ENCODE peak calls at places on chromosomes 2 and 18, in six cellular contexts. J, D, B, A, Z and O are unnamed samples.

GRCh38 chr2:120330946-120331822 is 14.8 kb upstream of the INHBB start:
- DNase-seq in A (no peak), Z (no peak), D (no peak), J (no peak), B (no peak), O (no peak)

GRCh38 chr2:58401936-58402335 is 160.8 kb upstream of the FANCL start:
- DNase-seq in A (no peak), B (no peak), Z (no peak), J (no peak), D (no peak), O (no peak)

GRCh38 chr2:232432598-232433184 is 23.3 kb upstream of the ALPI start:
- DNase-seq in B (peak; percentile 13), J (no peak), Z (no peak), D (no peak), A (no peak), O (peak; percentile 18)

GRCh38 chr2:104852161-104852689 is 1.7 kb upstream of the POU3F3 start:
- DNase-seq in B (no peak), Z (no peak), D (no peak), J (no peak), A (peak; percentile 31), O (no peak)

GRCh38 chr2:227942021-227942420 is 70.6 kb downstream of the DAW1 start:
- DNase-seq in J (peak; percentile 26), B (peak; percentile 26), Z (no peak), A (peak; percentile 15), D (no peak), O (peak; percentile 29)

GRCh38 chr2:27489118-27489497 is 435 bp downstream of the IFT172 start:
- DNase-seq in B (no peak), A (peak; percentile 37), Z (peak; percentile 16), J (no peak), D (no peak), O (peak; percentile 32)

GRCh38 chr2:143819190-143819735 is 690.0 kb downstream of the ARHGAP15 start:
- DNase-seq in Z (no peak), A (peak; percentile 80), B (no peak), D (no peak), J (peak; percentile 11), O (peak; percentile 12)

GRCh38 chr2:232174662-232175061 is 203.9 kb upstream of the ALPP start:
- DNase-seq in D (no peak), B (no peak), Z (no peak), A (no peak), J (no peak), O (no peak)

GRCh38 chr2:196274387-196274809 is 103.0 kb upstream of the STK17B start:
- DNase-seq in B (peak; percentile 38), A (peak; percentile 66), Z (no peak), D (peak; percentile 50), J (no peak), O (peak; percentile 65)

GRCh38 chr2:65064728-65065552 is 8.7 kb downstream of the CEP68 start:
- DNase-seq in A (peak; percentile 93), J (peak; percentile 89), Z (peak; percentile 58), D (peak; percentile 70), B (peak; percentile 84), O (peak; percentile 83)

GRCh38 chr2:49687873-49688272 is 533.6 kb upstream of the FSHR start:
- DNase-seq in J (peak; percentile 5), D (no peak), A (no peak), Z (no peak), B (peak; percentile 9), O (peak; percentile 4)

GRCh38 chr2:19217203-19217602 is 141.2 kb downstream of the OSR1 start:
- DNase-seq in B (no peak), A (no peak), D (no peak), J (no peak), Z (no peak), O (no peak)

GRCh38 chr2:203097735-203098134 is 83.1 kb downstream of the NBEAL1 start:
- DNase-seq in D (no peak), A (peak; percentile 8), J (peak; percentile 20), Z (no peak), B (peak; percentile 46), O (peak; percentile 13)

GRCh38 chr2:127637725-127638252 is 8.2 kb upstream of the GPR17 start:
- DNase-seq in J (peak; percentile 74), B (peak; percentile 97), D (no peak), A (peak; percentile 88), Z (peak; percentile 40), O (peak; percentile 75)

GRCh38 chr2:98487806-98488189 is 43.1 kb downstream of the INPP4A start:
- DNase-seq in D (no peak), J (peak; percentile 37), Z (peak; percentile 50), B (peak; percentile 56), A (peak; percentile 57), O (peak; percentile 31)

GRCh38 chr2:230905448-230906430 is 19.3 kb downstream of the GPR55 start:
- DNase-seq in B (peak; percentile 19), A (peak; percentile 32), Z (no peak), D (no peak), J (no peak), O (peak; percentile 17)

GRCh38 chr2:61898810-61899209 is 6.7 kb upstream of the COMMD1 start:
- DNase-seq in Z (no peak), A (peak; percentile 48), B (peak; percentile 52), D (no peak), J (peak; percentile 36), O (peak; percentile 44)

GRCh38 chr2:210477496-210477895 is 937 bp upstream of the LANCL1 start:
- DNase-seq in J (peak; percentile 45), Z (peak; percentile 50), D (peak; percentile 38), B (peak; percentile 65), A (peak; percentile 76), O (peak; percentile 73)

GRCh38 chr2:182649316-182649715 is 66.7 kb upstream of the DNAJC10 start:
- DNase-seq in B (peak; percentile 53), J (peak; percentile 29), Z (no peak), D (no peak), A (peak; percentile 46), O (peak; percentile 42)

GRCh38 chr2:185658766-185659165 is 79.8 kb upstream of the FSIP2 start:
- DNase-seq in J (peak; percentile 3), A (no peak), Z (no peak), D (no peak), B (no peak), O (no peak)

GRCh38 chr2:188870289-188870688 is 103.9 kb upstream of the COL3A1 start:
- DNase-seq in Z (no peak), A (peak; percentile 87), B (no peak), J (peak; percentile 88), D (no peak), O (peak; percentile 88)

GRCh38 chr2:241069821-241070281 is 32.2 kb downstream of the MTERF4 start:
- DNase-seq in B (no peak), J (no peak), A (no peak), D (no peak), Z (peak; percentile 42), O (no peak)

GRCh38 chr18:74665346-74665745 is 67.7 kb downstream of the ZNF407 start:
- DNase-seq in A (no peak), B (no peak), J (peak; percentile 4), D (no peak), Z (no peak), O (no peak)

GRCh38 chr2:215870986-215871385 is 142.4 kb downstream of the MREG start:
- DNase-seq in D (no peak), Z (peak; percentile 38), J (no peak), A (peak; percentile 41), B (peak; percentile 32), O (no peak)

GRCh38 chr2:69466728-69467127 is 29.5 kb upstream of the NFU1 start:
- DNase-seq in D (no peak), A (peak; percentile 43), J (peak; percentile 23), Z (no peak), B (no peak), O (peak; percentile 38)

GRCh38 chr18:1294229-1294628 is 389.6 kb downstream of the ADCYAP1 start:
- DNase-seq in Z (no peak), B (peak; percentile 8), D (no peak), J (no peak), A (no peak), O (no peak)
- H3K4me3 ChIP-seq in Z (no peak overlapping the region), B (no peak overlapping the region), D (no peak overlapping the region), J (no peak overlapping the region), A (no peak overlapping the region), O (no peak overlapping the region)

GRCh38 chr2:142170847-142171246 is 40.0 kb upstream of the LRP1B start:
- DNase-seq in A (no peak), B (no peak), D (no peak), Z (no peak), J (no peak), O (no peak)

DNA sequence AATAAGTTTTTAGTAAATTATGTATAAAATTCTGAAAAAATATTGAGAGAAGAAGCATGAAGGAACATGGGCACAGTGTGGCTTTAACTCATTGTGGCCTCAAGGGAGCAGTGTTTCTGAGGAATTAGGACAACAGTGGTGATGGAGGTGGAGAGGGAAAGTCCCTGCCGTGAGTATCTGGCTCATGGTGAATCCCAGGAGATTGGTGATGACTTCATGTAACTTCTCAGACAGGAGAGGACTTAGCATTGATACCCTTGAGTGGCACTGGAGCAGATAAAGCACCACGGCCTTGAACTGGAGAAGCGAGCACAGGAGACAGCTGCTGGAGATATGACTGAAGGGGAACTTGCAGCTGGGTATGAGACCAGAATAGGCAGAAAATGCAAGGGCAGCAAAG is 35.0 kb upstream of the LRP1B start:
- DNase-seq in Z (no peak), D (no peak), B (peak; percentile 65), J (peak; percentile 82), A (peak; percentile 57), O (peak; percentile 90)
- TF ChIP-seq CTCF in Z (no peak), D (no peak), B (peak; percentile 63), J (peak; percentile 41), A (peak; percentile 44), O (peak; percentile 76)

GRCh38 chr18:58977223-58977622 is 112.5 kb downstream of the ZNF532 start:
- DNase-seq in Z (no peak), A (no peak), B (no peak), D (no peak), J (peak; percentile 20), O (peak; percentile 55)
- H3K4me3 ChIP-seq in Z (no peak overlapping the region), A (no peak overlapping the region), B (no peak overlapping the region), D (no peak overlapping the region), J (no peak overlapping the region), O (no peak overlapping the region)

DNA sequence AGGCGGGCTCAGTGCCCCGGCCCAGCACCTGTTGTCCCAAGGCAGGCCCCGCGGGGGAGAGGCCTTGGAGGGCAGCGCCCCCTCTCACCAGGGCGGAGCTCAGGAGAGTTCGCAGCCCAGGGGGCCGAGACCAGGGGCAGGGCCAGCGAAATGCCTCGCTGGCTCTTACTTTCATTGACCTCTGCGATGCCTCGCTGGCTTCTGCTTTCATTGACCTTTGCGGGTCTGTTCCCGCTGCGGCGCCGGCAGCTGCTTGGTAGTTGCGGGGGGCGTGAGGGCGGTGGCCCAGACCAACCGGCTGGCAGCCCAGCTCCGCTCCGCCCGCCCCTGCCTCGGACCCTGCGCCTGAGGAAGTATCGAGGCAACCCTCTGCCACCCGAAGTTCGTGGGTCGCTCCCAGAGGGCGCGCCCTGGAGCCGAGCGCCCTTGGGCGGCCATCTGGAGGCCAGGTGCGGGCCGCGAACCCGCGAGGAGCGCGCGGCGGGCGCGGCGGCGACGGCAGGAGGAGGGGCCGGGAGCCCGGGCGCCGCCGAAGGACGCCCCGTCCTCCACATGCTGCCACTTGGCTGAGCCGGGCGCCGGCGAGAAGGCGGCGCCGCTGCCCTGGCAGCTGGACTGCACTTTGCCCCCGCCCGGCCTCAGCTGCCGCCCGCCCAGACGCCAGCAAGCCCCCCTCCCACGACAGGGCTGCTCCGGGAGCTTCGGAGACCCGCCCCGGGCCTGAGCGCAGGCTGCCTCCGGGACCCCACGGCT is 118.0 kb upstream of the MSTN start:
- DNase-seq in J (no peak), B (no peak), D (no peak), A (peak; percentile 71), Z (peak; percentile 83), O (peak; percentile 25)
- TF ChIP-seq CTCF in J (peak; percentile 62), B (peak; percentile 19), D (peak; percentile 40), A (peak; percentile 31), Z (peak; percentile 75), O (peak; percentile 16)

GRCh38 chr2:137969418-137969765 is 5.1 kb downstream of the HNMT start:
- DNase-seq in A (peak; percentile 92), J (peak; percentile 96), B (peak; percentile 94), Z (no peak), D (no peak), O (peak; percentile 84)
- H3K4me3 ChIP-seq in A (no peak overlapping the region), J (no peak overlapping the region), B (no peak overlapping the region), Z (no peak overlapping the region), D (no peak overlapping the region), O (no peak overlapping the region)